ENCODE peak calls at places on chromosomes 4 and X, in six cellular contexts. X, B, H, L, E and Q are unnamed samples.

GRCh38 chr4:115249808-115250207 is 136.4 kb upstream of the NDST4 start:
- DNase-seq in X (no peak), B (no peak), H (no peak), L (no peak), E (no peak), Q (peak)

GRCh38 chrX:40867352-40867751 is 132.0 kb upstream of the MED14 start:
- DNase-seq in X (no peak), B (peak), H (peak), L (no peak), E (peak), Q (peak)

GRCh38 chr4:132203618-132204017 is 945.5 kb upstream of the PCDH10 start:
- DNase-seq in X (no peak), B (no peak), H (no peak), L (no peak), E (no peak), Q (no peak)

GRCh38 chr4:155597281-155597680 is 69.4 kb upstream of the GUCY1A1 start:
- DNase-seq in X (no peak), B (no peak), H (no peak), L (no peak), E (no peak), Q (no peak)

GRCh38 chr4:78057600-78058560 is 757 bp downstream of the FRAS1 start:
- DNase-seq in X (peak), B (peak), H (peak), L (peak), E (peak), Q (peak)

GRCh38 chr4:67437974-67438713 is 107.2 kb downstream of the CENPC start:
- DNase-seq in X (no peak), B (peak), H (peak), L (peak), E (peak), Q (peak)

GRCh38 chr4:168882650-168883233 is 127.3 kb downstream of the CBR4 start:
- DNase-seq in X (no peak), B (peak), H (peak), L (peak), E (peak), Q (peak)

GRCh38 chrX:115650449-115650848 is 89.5 kb downstream of the PLS3 start:
- DNase-seq in X (no peak), B (peak), H (peak), L (no peak), E (no peak), Q (no peak)

GRCh38 chr4:6157926-6158325 is 42.4 kb downstream of the JAKMIP1 start:
- DNase-seq in X (no peak), B (no peak), H (no peak), L (no peak), E (no peak), Q (no peak)

GRCh38 chr4:40916880-40917279 is 167.1 kb downstream of the NSUN7 start:
- DNase-seq in X (peak), B (no peak), H (no peak), L (no peak), E (peak), Q (peak)
- TF ChIP-seq CTCF in X (peak), B (peak), H (peak), L (peak), E (peak), Q (peak)

DNA sequence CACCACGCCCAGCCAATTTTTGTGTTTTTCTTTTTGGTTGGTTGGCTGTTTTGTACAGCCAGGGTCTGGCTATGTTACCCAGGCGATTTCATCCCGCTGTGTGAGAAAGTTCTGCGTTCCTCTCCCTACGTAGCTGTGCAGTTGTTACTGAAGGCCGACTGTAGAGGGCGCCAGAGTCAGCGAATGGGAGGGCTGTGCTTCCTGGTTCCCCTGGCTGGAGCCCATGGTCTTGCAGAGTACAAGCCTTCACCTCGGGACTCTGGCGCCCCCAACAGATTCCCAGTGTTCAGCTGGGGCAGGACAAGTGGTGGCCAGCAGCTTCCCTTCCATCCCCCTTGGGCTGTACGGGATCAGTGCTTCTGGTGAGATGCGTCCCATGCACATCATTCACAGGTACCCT is 5.6 kb upstream of the CT45A1 start:
- DNase-seq in X (peak), B (no peak), H (no peak), L (no peak), E (peak), Q (no peak)
- TF ChIP-seq CTCF in X (no peak), B (no peak), H (peak), L (peak), E (no peak), Q (no peak)

DNA sequence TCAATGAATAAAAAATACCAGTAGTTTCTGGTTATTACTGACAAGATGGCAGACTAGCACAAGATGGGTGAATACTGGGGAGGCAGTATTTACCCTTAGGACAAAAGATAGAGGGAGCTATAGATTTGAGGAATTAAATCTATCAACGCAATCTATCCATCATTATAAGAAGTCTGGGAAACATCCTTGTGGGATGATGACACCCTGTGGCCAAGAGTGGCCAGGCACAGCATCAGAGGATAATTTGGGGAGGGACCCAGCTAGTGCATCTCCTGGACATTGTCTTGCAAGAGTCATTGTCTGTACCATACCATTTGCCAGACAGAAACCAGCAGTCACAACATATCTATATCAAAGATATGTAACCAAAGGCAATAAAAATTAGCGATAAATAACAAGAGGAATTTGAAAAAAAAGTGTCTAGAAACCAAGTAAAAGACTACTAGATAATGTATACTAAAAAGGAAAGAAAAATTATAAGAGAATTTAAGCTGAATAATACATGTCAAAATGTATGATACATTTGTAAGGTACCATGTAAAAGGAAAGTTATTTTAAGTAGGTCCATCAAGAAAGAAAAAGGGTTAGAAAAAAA is 22.9 kb downstream of the KCTD8 start:
- DNase-seq in X (peak), B (peak), H (peak), L (peak), E (peak), Q (peak)
- TF ChIP-seq CTCF in X (peak), B (peak), H (peak), L (peak), E (peak), Q (peak)

DNA sequence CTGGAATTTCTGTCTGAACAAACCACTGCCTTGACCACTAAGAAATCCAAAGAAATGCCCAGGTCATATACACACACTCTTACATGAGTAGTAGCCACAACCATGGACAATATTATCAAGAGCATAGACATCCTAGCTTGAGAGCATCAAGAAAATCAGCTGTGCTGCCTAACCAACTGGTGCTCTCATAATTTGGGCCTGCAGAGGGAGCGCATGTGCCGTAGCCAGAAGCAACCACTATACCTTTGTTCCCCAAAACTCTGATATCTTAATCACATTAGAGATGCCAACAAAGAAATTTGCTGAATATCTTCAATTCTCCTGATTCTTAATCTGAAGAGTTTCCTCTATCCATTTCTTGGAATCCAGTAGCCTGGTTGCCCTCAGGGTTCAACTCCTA is 163.6 kb downstream of the ZNF674 start:
- DNase-seq in X (peak), B (peak), H (peak), L (peak), E (peak), Q (peak)
- TF ChIP-seq CTCF in X (peak), B (peak), H (peak), L (peak), E (peak), Q (peak)